ENCODE peak calls at places on chromosomes 3 and 15, in four cellular contexts. B is IMR-90, T is GM12878, P is K562. C is an unnamed sample. For H3K9me3, the result is how much of the 10 kb centered on the place peaks cover.

GRCh38 chr15:36401586-36401966 is 177.8 kb upstream of the CDIN1 start:
- DNase-seq in T (no peak), B (no peak), P (no peak), C (no peak)

GRCh38 chr3:55521086-55522060 is 34.3 kb upstream of the WNT5A start:
- DNase-seq in T (no peak), B (no peak), P (no peak), C (no peak)

GRCh38 chr15:62684143-62684808 is 358.3 kb upstream of the TPM1 start:
- DNase-seq in B (no peak), T (no peak), P (no peak), C (no peak)

GRCh38 chr3:136893848-136894443 is 31.9 kb downstream of the NCK1 start:
- DNase-seq in P (no peak), T (no peak), B (peak), C (no peak)

GRCh38 chr15:95269247-95270155 is 1038.1 kb downstream of the MCTP2 start:
- DNase-seq in B (no peak), P (no peak), T (no peak), C (no peak)

GRCh38 chr3:191417457-191417729 is 43.6 kb upstream of the PYDC2 start:
- DNase-seq in B (no peak), T (no peak), P (no peak), C (no peak)

GRCh38 chr15:89794627-89795241 is 18.6 kb downstream of the MESP2 start:
- DNase-seq in P (no peak), T (no peak), B (peak), C (no peak)

GRCh38 chr15:100834731-100835130 is 44.9 kb upstream of the ALDH1A3 start:
- DNase-seq in T (no peak), B (no peak), P (no peak), C (no peak)

GRCh38 chr3:44883999-44884431 is 9.6 kb downstream of the TGM4 start:
- DNase-seq in T (no peak), B (peak), P (no peak), C (peak)

DNA sequence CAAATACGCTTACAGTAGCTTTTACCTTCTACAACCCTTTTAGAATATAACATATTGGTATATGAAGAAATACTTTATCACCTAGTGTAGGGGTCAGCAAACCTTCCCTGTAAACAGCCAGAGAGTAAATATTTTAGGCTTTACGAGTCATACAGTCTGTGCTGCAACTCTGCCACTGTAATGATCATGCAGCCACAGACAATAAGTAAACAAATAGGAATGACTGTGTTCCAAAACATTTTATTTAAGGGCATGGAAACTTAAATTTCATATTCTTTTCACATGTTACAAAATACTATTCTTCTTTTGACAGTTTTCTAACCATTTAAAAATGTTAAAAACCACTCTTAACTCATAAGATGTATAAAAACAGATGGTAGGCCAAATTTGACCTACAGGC is 369.6 kb downstream of the TBC1D5 start:
- DNase-seq in P (no peak), T (no peak), B (peak), C (no peak)
- TF ChIP-seq BHLHE40 in P (no peak), T (no peak), B (no peak), C (no peak)

DNA sequence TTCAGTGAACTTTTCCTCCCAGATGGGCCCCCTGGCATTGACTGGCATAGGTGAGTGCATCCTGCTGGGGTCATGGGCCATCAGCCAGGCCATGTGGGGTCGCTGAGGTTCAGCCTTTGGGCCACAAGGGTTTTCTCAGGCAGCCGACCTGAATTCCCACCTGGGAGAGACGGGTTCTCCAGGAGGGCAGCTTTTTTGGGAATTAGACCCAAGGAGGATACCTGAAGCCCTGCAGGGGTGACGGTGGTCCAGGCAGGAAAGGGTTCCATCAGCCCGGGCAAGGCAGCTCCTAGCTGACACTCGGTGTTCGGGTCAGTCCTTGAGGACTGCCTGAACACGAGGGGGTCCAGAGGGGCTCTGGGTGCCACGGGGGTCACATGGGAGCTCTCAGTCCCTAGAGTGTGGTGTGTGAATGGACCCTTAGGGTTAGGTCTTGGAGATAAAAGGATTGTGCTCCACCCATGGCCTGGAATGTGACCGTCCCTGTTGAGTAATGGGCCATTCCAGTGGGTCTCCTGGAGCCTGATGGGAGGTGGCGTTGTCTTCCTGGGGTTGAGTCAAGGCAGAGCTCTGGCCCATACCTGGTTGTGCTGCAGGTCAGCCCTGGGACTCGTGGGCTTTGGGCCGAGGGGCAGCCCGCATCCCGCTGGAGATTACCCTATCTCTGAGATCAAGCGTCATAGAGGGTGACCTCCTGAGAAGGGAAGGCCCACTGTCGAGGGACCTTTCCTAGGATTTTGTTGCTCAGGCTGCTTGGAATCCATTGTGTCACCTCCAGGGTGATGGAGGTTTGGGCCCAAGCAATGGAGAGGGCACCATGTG is 192.8 kb downstream of the UBE3A start:
- DNase-seq in P (no peak), T (no peak), B (no peak), C (no peak)
- H3K9me3 ChIP-seq in P (under half), T (under half), B (half or more), C (under half)

DNA sequence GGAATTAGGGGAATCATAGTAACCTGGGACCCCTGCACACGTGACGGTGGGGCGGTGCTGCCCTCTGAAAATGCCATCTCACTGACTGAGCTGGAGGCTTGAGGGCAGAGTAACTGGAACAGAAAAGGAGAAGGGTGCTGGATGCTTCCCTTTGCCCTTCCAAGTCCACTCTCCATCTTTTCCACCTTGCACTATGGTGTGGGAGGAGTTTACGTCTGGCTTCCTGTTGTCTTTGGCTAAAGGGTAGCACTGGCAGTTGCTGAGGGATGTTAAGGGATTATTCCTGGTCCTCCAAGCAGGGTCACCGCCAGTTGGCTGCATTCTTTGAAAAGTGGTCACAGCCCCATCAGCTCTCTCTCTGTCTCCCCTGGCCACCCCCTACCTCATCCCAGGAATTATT is 129.4 kb upstream of the SNTN start:
- DNase-seq in T (no peak), P (no peak), B (no peak), C (no peak)
- TF ChIP-seq ELK1 in T (no peak), P (no peak), B (no peak), C (no peak)

GRCh38 chr3:138369151-138369900 is 20.9 kb downstream of the MRAS start:
- DNase-seq in P (no peak), T (no peak), B (no peak), C (no peak)

GRCh38 chr3:138370321-138370720 is 21.9 kb downstream of the MRAS start:
- DNase-seq in P (no peak), T (no peak), B (no peak), C (no peak)

GRCh38 chr3:138373695-138374094 is 25.3 kb downstream of the MRAS start:
- DNase-seq in T (no peak), P (no peak), B (no peak), C (no peak)

GRCh38 chr3:138374573-138375134 is 26.3 kb downstream of the MRAS start:
- DNase-seq in P (no peak), B (no peak), T (no peak), C (no peak)

DNA sequence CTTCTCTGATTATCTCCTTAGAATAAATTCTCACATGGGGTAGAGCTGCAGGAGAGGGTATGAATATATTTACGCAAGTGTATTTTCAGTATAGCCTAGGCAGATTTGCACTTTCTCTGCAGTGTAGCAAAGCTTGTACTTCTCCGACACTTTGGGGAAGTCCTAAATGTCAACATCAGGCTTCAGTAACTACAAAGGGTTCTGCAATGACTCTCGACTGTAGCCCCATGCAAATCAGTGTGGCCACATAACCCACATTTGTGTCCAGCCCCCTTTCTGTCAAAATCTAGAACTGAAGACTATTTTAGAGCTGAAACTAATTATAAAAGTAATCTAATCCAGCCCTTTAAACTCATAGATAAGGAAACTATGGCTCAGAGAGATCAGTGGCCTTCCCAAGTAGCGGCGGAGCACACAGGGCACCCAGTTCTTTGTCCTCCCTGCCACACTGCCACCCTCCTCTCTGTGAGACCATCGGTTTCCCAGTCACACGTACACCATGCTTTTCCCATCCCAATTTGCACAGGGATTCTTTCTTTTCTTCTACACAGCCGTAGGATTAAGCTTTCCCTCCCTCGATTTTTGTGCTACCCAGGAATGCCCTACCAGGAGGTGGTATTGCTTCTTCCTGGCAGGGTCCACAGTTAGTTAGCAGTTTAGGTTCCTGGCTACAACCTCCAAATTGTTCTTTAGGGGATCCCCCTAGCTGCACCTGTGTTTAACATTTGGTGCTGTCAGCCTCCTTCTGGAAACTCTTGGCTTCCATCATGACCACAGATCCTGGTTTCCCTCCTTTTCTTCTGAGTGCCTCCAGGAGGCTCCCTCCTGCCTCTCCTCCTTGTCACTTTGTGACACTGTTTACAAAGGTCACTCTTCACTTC is 22.9 kb downstream of the MRAS start:
- DNase-seq in T (peak), B (no peak), P (no peak), C (no peak)
- TF ChIP-seq BHLHE40 in T (peak), B (no peak), P (no peak), C (no peak)

DNA sequence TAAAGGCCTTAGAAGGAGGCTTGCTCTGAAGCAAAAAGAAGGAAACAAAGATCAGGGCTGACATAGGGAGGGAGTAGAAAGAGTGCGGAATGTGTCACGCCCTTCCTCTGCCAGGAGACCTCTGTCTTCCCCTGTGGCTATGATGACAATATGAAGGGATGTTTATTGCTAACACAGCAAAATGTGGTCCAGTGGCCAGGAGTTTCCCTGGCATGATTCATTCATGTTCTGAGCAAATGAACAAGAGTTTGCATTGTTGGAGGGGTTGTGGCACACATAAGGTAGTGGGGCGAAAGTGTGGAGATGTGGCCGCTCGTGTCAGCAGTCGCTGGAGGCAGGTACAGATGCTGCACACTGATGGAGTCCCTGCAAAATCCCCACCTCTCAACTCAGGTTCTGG is 169.4 kb downstream of the SHQ1 start:
- DNase-seq in B (no peak), P (no peak), T (peak), C (no peak)
- H3K9me3 ChIP-seq in B (under half), P (under half), T (under half), C (under half)

GRCh38 chr15:68528891-68529290 is 49.9 kb upstream of the CORO2B start:
- DNase-seq in B (no peak), T (no peak), P (no peak), C (no peak)

GRCh38 chr15:68526784-68527183 is 52.0 kb upstream of the CORO2B start:
- DNase-seq in B (no peak), P (no peak), T (no peak), C (no peak)

GRCh38 chr15:68524753-68525584 is 53.8 kb upstream of the CORO2B start:
- DNase-seq in P (no peak), T (no peak), B (peak), C (no peak)

GRCh38 chr15:68525815-68526214 is 53.0 kb upstream of the CORO2B start:
- DNase-seq in P (no peak), B (no peak), T (no peak), C (no peak)

GRCh38 chr15:68526269-68526668 is 52.5 kb upstream of the CORO2B start:
- DNase-seq in T (no peak), B (peak), P (no peak), C (no peak)
- TF ChIP-seq ELK1 in T (no peak), B (no peak), P (no peak), C (no peak)

GRCh38 chr15:98668566-98669308 is 20.4 kb downstream of the IGF1R start:
- DNase-seq in T (peak), B (peak), P (no peak), C (no peak)
- TF ChIP-seq BHLHE40 in T (no peak), B (peak), P (no peak), C (no peak)

GRCh38 chr15:25186906-25187645 is 232.3 kb downstream of the SNRPN start:
- DNase-seq in B (no peak), T (no peak), P (no peak), C (no peak)
- H3K9me3 ChIP-seq in B (half or more), T (under half), P (under half), C (under half)

GRCh38 chr3:31285808-31286486 is 246.8 kb upstream of the STT3B start:
- DNase-seq in T (no peak), B (no peak), P (no peak), C (no peak)

GRCh38 chr3:31288224-31288623 is 244.5 kb upstream of the STT3B start:
- DNase-seq in T (no peak), B (no peak), P (no peak), C (no peak)

GRCh38 chr3:31290046-31290445 is 242.7 kb upstream of the STT3B start:
- DNase-seq in P (no peak), T (no peak), B (no peak), C (no peak)

GRCh38 chr3:31289592-31289991 is 243.1 kb upstream of the STT3B start:
- DNase-seq in B (no peak), P (no peak), T (no peak), C (no peak)

DNA sequence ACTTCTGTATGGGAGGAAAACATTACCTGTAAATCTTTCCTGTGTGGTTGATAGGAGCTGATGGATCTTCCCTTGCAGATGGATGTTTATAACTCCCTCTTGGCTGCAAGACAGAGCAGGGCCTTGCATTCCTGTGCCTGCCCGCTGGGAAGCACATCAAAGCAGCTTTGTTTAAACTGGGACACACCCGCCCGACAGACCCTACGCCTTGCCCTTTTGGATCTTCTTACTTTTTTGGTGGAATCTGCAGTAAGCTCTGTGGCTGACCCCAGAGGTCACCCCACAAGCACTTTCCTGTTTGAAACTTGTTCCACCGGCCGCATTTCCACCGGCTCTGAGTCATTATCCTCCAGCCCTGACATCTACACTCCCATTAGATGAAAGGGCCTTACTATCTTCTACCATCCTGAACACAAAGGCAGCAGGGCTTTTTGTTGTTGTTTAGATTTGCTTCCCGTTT is 244.1 kb upstream of the STT3B start:
- DNase-seq in P (no peak), B (peak), T (no peak), C (peak)
- TF ChIP-seq ELK1 in P (no peak), B (no peak), T (no peak), C (no peak)

DNA sequence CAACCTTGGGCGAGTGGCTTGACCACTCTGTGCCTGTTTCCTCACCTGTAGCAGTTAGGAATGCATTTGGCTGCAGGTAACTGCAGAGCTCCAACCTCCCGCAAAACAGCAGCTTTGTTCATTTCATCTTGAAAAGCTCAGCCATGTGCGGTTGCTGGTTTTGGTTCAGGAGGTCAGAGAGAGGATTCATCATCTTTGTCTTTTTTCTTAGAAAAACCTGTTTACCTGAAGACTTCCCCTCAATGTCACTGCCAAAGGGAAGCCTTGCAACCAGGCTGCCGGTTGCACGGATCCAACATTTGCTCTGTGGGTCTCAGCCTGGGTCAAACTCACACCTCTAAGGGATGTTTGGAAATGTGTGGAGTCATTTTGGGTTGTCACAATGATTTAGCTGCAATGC is 16.4 kb upstream of the FURIN start:
- DNase-seq in T (no peak), P (no peak), B (no peak), C (no peak)
- TF ChIP-seq BHLHE40 in T (no peak), P (no peak), B (no peak), C (no peak)